ENCODE peak calls at places on chromosomes 16 and 17, in five cellular contexts. One of them, this sample, is unnamed.
A peak's percentile ranks its signal among the peaks of the same experiment; 100 is the strongest.

GRCh38 chr16:6218855-6219254 is 1113.8 kb upstream of the RBFOX1 start:
- DNase-seq in HCT116: no peak
- DNase-seq in H1: no peak
- DNase-seq in K562: no peak
- DNase-seq in WTC11: no peak
- DNase-seq in this sample: no peak

GRCh38 chr16:977096-977701 is 4.4 kb upstream of the SOX8 start:
- DNase-seq in WTC11: no peak
- DNase-seq in K562: no peak
- DNase-seq in H1: no peak
- DNase-seq in HCT116: no peak
- DNase-seq in this sample: no peak

GRCh38 chr16:84234656-84235285 is 5.0 kb downstream of the KCNG4 start:
- DNase-seq in H1: no peak
- DNase-seq in HCT116: no peak
- DNase-seq in WTC11: no peak
- DNase-seq in K562: no peak
- DNase-seq in this sample: no peak

GRCh38 chr16:75116081-75116910 is at the start of gene LDHD:
- DNase-seq in K562: peak; percentile 74
- DNase-seq in H1: peak; percentile 63
- DNase-seq in HCT116: peak; percentile 75
- DNase-seq in WTC11: peak; percentile 70
- DNase-seq in this sample: peak; percentile 60

GRCh38 chr16:49776085-49776501 is 79.8 kb downstream of the ZNF423 start:
- DNase-seq in K562: no peak
- DNase-seq in H1: no peak
- DNase-seq in WTC11: peak; percentile 76
- DNase-seq in HCT116: no peak
- DNase-seq in this sample: no peak

GRCh38 chr17:46727572-46728348 is 90.7 kb downstream of the WNT3 start:
- DNase-seq in HCT116: no peak
- DNase-seq in K562: no peak
- DNase-seq in WTC11: no peak
- DNase-seq in H1: no peak
- DNase-seq in this sample: no peak

GRCh38 chr17:42010898-42011516 is 6.2 kb downstream of the DNAJC7 start:
- DNase-seq in H1: no peak
- DNase-seq in WTC11: no peak
- DNase-seq in K562: peak; percentile 92
- DNase-seq in HCT116: no peak
- DNase-seq in this sample: no peak

GRCh38 chr16:27181020-27181419 is 22.3 kb upstream of the KDM8 start:
- DNase-seq in K562: no peak
- DNase-seq in H1: no peak
- DNase-seq in HCT116: no peak
- DNase-seq in WTC11: no peak
- DNase-seq in this sample: peak; percentile 19

GRCh38 chr16:79767597-79768280 is 167.2 kb upstream of the MAF start:
- DNase-seq in H1: no peak
- DNase-seq in HCT116: no peak
- DNase-seq in WTC11: peak; percentile 14
- DNase-seq in K562: no peak
- DNase-seq in this sample: no peak

GRCh38 chr17:32490101-32490482 is 3.3 kb downstream of the CDK5R1 start:
- DNase-seq in H1: no peak
- DNase-seq in HCT116: no peak
- DNase-seq in K562: no peak
- DNase-seq in WTC11: no peak
- DNase-seq in this sample: no peak

GRCh38 chr17:80795737-80796136 is 195.9 kb upstream of the CHMP6 start:
- DNase-seq in WTC11: no peak
- DNase-seq in H1: no peak
- DNase-seq in K562: no peak
- DNase-seq in HCT116: no peak
- DNase-seq in this sample: no peak

DNA sequence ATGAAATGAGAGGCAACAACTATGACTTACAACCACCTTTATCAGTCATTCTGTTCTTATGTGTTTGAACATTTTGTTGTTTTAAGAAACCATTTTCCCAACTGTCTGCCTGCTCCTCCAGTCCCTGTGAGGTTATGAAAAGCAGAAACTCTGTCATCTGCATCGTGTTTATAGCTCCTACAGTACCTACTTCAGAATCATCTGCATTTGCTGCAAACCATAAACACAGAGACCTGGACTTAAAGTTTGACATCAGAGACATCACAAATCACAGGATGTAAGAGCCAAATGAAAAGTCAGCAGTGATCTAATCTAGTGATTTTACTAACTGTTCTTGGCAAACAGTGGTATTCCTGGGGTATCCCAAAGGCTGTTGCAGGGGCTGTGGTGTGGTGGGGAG is 55.2 kb downstream of the CDH11 start:
- DNase-seq in HCT116: no peak
- DNase-seq in K562: no peak
- DNase-seq in WTC11: no peak
- DNase-seq in H1: no peak
- DNase-seq in this sample: no peak
- TF ChIP-seq SP1 in HCT116: no peak
- TF ChIP-seq SP1 in K562: no peak
- TF ChIP-seq SP1 in WTC11: no peak
- TF ChIP-seq SP1 in H1: no peak
- TF ChIP-seq SP1 in this sample: no peak

DNA sequence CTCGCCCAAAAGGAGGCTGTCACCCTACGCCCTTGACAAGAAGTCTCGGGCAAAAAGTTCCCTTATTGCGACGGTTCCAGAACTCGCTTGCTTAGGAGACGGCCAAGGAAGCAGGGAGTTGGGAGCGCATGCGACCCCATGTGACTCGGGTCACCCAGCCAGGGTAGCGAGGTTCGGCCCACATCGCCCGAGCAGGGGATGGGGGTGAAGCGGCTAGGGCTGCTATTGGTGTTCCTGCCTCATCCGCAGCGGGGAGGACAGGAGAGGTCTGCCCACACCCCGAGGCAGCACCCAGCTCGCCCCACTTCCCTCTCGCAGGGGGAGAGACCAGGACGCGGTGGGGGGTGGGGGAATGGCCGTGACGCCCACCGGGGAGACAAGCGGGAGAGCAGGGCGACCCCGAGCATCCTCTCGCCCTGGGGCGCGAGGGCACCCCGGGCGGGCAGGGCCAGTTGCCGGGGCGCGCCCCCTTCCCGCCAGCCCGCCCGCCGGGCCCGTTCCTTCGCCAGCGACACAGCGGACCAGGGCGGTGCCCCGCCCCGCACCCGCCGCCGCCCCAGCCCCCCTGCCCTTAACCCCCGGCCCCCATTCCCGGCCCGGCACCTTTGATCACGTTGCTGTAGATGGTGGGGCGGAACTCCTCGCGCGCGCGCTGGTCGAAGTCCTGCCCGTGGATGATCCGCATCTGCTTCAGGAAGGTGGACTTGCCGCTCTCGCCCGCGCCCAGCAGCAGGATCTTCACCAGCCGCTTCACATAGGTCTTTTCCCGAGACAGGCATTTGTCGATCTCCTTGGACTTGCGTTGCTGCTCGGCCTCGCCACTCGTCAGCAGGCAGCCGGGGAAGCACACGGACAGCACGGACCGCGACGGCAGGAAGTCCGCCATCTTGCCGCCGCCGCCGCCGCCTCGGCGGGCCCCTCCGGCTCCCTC is 567 bp downstream of the GNA13 start:
- DNase-seq in K562: peak; percentile 67
- DNase-seq in H1: no peak
- DNase-seq in HCT116: peak; percentile 16
- DNase-seq in WTC11: peak; percentile 48
- DNase-seq in this sample: peak; percentile 45
- TF ChIP-seq SP1 in K562: no peak
- TF ChIP-seq SP1 in H1: no peak
- TF ChIP-seq SP1 in HCT116: no peak
- TF ChIP-seq SP1 in WTC11: no peak
- TF ChIP-seq SP1 in this sample: no peak

GRCh38 chr16:17803625-17804410 is 333.1 kb upstream of the XYLT1 start:
- DNase-seq in WTC11: no peak
- DNase-seq in HCT116: no peak
- DNase-seq in K562: no peak
- DNase-seq in H1: no peak
- DNase-seq in this sample: no peak
- TF ChIP-seq SP1 in WTC11: no peak
- TF ChIP-seq SP1 in HCT116: no peak
- TF ChIP-seq SP1 in K562: no peak
- TF ChIP-seq SP1 in H1: no peak
- TF ChIP-seq SP1 in this sample: no peak

DNA sequence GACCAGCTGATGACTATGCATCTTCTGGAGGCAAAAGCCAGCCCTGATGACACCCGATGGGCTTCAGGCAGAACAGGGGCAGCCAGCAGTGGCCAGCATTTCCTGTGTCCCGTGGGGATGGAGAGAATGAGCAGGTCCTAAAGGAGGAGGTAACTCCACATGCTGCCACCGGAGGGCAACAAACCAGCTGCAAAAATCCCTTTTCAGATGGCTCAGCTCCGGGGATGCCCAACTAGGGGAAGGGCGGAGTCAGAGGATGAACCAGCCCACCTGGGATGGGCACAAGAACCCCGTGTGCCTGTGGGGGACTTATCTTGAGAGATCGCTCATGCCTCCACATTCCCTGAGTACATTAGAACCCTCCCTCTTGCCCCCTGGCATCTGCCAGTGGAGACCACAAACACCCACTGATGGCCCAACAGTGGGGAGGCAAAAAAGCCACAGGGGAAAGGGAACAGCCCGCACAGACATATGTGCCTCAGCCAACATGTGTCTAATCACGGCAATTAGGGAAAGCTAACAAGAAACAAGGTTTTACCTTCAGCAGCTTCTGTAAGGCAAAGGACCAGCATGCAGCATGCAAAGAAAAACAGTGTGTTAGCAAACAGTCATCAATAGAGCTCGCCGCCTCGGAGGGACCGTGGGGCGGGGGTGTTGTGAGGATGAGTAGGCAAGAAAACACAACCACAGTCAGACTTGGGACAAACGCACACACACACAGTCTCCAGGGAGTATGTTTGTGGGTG is 64.1 kb downstream of the MYO18A start:
- DNase-seq in H1: peak; percentile 70
- DNase-seq in WTC11: peak; percentile 76
- DNase-seq in K562: peak; percentile 76
- DNase-seq in HCT116: peak; percentile 35
- DNase-seq in this sample: peak; percentile 42
- TF ChIP-seq SP1 in H1: no peak
- TF ChIP-seq SP1 in WTC11: no peak
- TF ChIP-seq SP1 in K562: no peak
- TF ChIP-seq SP1 in HCT116: no peak
- TF ChIP-seq SP1 in this sample: no peak

DNA sequence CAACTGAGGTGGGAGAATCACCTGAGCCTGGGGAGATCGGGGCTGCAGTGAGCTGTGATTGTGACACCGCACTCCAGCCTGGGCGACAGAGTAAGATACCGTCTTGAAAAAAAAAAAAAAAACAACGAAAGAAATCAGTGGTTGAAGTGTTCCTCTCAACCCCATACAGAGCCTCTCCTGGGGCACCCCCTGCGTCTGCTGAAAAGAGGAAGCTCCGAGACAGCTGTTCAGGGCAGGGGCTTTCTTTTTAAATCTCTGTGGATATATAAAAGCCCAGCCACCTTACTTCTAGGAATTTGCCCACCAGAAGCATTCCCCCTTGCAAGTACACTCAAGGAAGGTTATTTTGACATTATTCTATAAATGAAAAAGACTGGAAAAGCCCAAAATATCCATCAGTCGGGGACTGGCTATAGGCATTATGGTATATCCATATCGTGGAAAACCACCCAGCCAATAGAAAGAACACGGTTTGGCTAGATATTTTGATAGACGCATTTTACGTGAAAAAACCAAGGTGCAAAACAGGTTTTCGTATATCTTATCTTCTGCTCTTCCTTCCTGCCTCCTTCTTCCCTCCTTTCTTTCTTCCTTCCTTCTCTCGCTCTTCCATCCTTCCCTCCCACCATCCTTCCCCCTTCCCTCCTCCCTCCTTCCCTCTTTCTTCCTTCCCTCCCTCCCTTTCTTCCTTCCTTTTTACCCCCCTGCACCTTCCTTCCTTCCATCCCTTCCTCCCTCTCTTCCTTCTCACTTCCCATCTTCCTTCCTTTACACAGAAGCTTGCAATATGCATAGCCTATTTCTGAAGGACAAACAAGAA is 9.2 kb upstream of the CCL22 start:
- DNase-seq in WTC11: no peak
- DNase-seq in K562: no peak
- DNase-seq in H1: no peak
- DNase-seq in HCT116: no peak
- DNase-seq in this sample: no peak
- TF ChIP-seq SP1 in WTC11: no peak
- TF ChIP-seq SP1 in K562: no peak
- TF ChIP-seq SP1 in H1: no peak
- TF ChIP-seq SP1 in HCT116: no peak
- TF ChIP-seq SP1 in this sample: no peak

This sample was measured in HEK293T.